ENCODE peak calls at places on chromosomes 16 and 17, in six cellular contexts. V is H9, U is IMR-90, B is H1, Y is neuronal stem cell, P is trophoblast cell. E is an unnamed sample.

GRCh38 chr17:41496803-41497484 is 7.2 kb upstream of the KRT36 start:
- DNase-seq in U (peak; percentile 83), B (peak; percentile 84), V (peak; percentile 96), Y (peak; percentile 21), P (peak; percentile 82), E (peak; percentile 81)

GRCh38 chr17:74465378-74466110 is 890 bp upstream of the CD300A start:
- DNase-seq in Y (no peak), V (no peak), B (no peak), P (no peak), U (no peak), E (no peak)

GRCh38 chr16:13093676-13094075 is 192.3 kb downstream of the SHISA9 start:
- DNase-seq in V (peak; percentile 56), P (no peak), U (no peak), Y (no peak), B (no peak), E (no peak)

GRCh38 chr16:60107467-60107866 is 1373.4 kb upstream of the GOT2 start:
- DNase-seq in P (no peak), V (no peak), U (no peak), B (no peak), Y (no peak), E (no peak)

GRCh38 chr16:65751622-65752598 is 614.6 kb upstream of the CDH5 start:
- DNase-seq in Y (no peak), B (no peak), V (no peak), P (no peak), U (no peak), E (no peak)

GRCh38 chr16:65838001-65838400 is 528.5 kb upstream of the CDH5 start:
- DNase-seq in P (no peak), V (no peak), U (no peak), B (no peak), Y (no peak), E (no peak)

GRCh38 chr17:75524971-75525805 is at the start of gene LLGL2:
- DNase-seq in B (peak; percentile 89), V (peak; percentile 96), U (peak; percentile 11), P (peak; percentile 96), Y (peak; percentile 84), E (peak; percentile 64)

GRCh38 chr17:252456-252855 is 71.0 kb upstream of the DOC2B start:
- DNase-seq in U (no peak), P (no peak), Y (no peak), B (no peak), V (no peak), E (no peak)

GRCh38 chr17:16923904-16924700 is 47.8 kb downstream of the TNFRSF13B start:
- DNase-seq in B (no peak), P (no peak), U (no peak), Y (no peak), V (peak; percentile 29), E (no peak)

GRCh38 chr17:47717261-47717697 is 15.8 kb upstream of the TBX21 start:
- DNase-seq in V (no peak), U (no peak), P (no peak), B (no peak), Y (no peak), E (no peak)

GRCh38 chr17:3892095-3892998 is 506 bp downstream of the CAMKK1 start:
- DNase-seq in P (peak; percentile 62), U (peak; percentile 66), V (peak; percentile 74), B (peak; percentile 77), Y (peak; percentile 57), E (peak; percentile 89)

GRCh38 chr17:82881900-82882714 is 42.3 kb upstream of the ZNF750 start:
- DNase-seq in V (no peak), P (peak; percentile 41), Y (no peak), U (no peak), B (no peak), E (no peak)

GRCh38 chr17:8463089-8463488 is 27.4 kb downstream of the NDEL1 start:
- DNase-seq in U (peak; percentile 13), Y (no peak), B (no peak), P (no peak), V (no peak), E (no peak)

GRCh38 chr16:84818133-84818532 is 1.7 kb upstream of the CRISPLD2 start:
- DNase-seq in Y (no peak), U (no peak), V (no peak), P (no peak), B (no peak), E (no peak)

GRCh38 chr17:69606142-69606800 is 191.8 kb downstream of the MAP2K6 start:
- DNase-seq in Y (no peak), P (no peak), U (no peak), V (no peak), B (no peak), E (no peak)

GRCh38 chr16:13696017-13696416 is 223.9 kb upstream of the ERCC4 start:
- DNase-seq in P (no peak), V (no peak), B (no peak), Y (no peak), U (no peak), E (no peak)

GRCh38 chr17:19331134-19331533 is 31.4 kb downstream of the B9D1 start:
- DNase-seq in P (peak; percentile 84), U (peak; percentile 92), Y (no peak), V (no peak), B (no peak), E (peak; percentile 77)

GRCh38 chr16:28931801-28932225 is at the start of gene CD19:
- DNase-seq in V (no peak), Y (no peak), B (no peak), U (no peak), P (no peak), E (no peak)

GRCh38 chr16:78770353-78771091 is 671.1 kb downstream of the WWOX start:
- DNase-seq in B (peak; percentile 95), V (peak; percentile 89), Y (peak; percentile 43), U (no peak), P (peak; percentile 81), E (peak; percentile 65)

GRCh38 chr16:56102159-56102798 is 89.0 kb upstream of the GNAO1 start:
- DNase-seq in B (no peak), P (no peak), U (no peak), Y (no peak), V (no peak), E (no peak)

GRCh38 chr16:81873221-81873620 is 94.1 kb downstream of the PLCG2 start:
- DNase-seq in U (no peak), Y (no peak), B (no peak), P (peak; percentile 52), V (no peak), E (no peak)

GRCh38 chr17:41002814-41003213 is 3.1 kb upstream of the KRTAP3-2 start:
- DNase-seq in Y (no peak), B (no peak), V (no peak), P (no peak), U (peak; percentile 17), E (no peak)

GRCh38 chr17:65975878-65976277 is 216.1 kb downstream of the CEP112 start:
- DNase-seq in V (no peak), Y (peak; percentile 17), B (no peak), U (no peak), P (peak; percentile 45), E (no peak)

GRCh38 chr17:72465191-72466024 is 344.6 kb downstream of the SOX9 start:
- DNase-seq in U (peak; percentile 97), P (peak; percentile 98), V (peak; percentile 44), Y (no peak), B (no peak), E (peak; percentile 90)

GRCh38 chr17:82204831-82205719 is 7.6 kb downstream of the CCDC57 start:
- DNase-seq in B (no peak), U (peak; percentile 85), P (peak; percentile 65), Y (no peak), V (no peak), E (peak; percentile 84)

GRCh38 chr16:1689853-1690252 is 11.8 kb downstream of the JPT2 start:
- DNase-seq in U (no peak), B (no peak), P (peak; percentile 82), V (no peak), Y (no peak), E (no peak)

GRCh38 chr16:1690810-1691209 is 12.7 kb downstream of the JPT2 start:
- DNase-seq in U (no peak), P (no peak), Y (no peak), V (no peak), B (no peak), E (no peak)

GRCh38 chr16:1687427-1688316 is 9.6 kb downstream of the JPT2 start:
- DNase-seq in V (no peak), P (peak; percentile 69), U (no peak), B (no peak), Y (no peak), E (no peak)

GRCh38 chr16:1691276-1691675 is 13.2 kb downstream of the JPT2 start:
- DNase-seq in P (peak; percentile 65), V (no peak), B (no peak), Y (no peak), U (peak; percentile 59), E (peak; percentile 28)

DNA sequence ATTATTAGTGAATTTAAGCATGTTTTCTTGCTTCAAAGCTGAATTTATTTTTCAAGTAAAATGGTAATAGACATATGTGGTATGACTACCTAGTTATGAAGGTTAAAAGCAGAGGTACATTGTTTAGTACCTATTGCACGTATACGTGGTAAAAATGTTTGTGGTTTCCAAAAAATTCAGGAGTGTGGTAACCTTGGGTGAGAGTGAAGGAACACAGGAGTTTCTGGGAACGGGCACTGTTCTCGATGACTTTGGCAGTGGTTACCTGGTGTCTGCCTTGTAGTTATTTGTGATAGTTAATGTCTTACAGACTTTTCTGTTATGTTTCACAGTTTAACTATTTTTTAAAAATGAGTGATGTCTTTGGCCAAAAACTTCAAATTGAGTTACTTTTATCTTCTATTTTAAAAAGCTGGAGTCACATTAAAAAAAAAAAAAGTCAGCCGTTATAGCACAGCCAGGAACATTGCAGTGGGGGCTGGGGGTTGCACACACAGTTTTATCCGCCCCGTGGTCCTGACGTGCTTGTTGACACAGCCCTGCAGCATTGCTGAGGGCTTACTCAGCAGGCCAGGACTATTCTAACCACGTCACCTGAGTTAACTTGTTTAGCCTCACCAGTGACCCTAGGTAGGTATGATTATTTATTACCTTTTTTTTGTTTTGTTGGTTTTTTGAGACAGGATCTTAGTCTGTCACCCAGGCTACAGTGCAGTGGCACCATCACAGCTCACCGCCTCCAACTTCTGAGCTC is 10.9 kb downstream of the JPT2 start:
- DNase-seq in B (no peak), P (peak; percentile 98), V (no peak), Y (no peak), U (no peak), E (peak; percentile 32)
- H3K9ac ChIP-seq in B (no peak overlapping the region), P (no peak overlapping the region), V (no peak overlapping the region), Y (no peak overlapping the region), U (no peak overlapping the region), E (no peak overlapping the region)

DNA sequence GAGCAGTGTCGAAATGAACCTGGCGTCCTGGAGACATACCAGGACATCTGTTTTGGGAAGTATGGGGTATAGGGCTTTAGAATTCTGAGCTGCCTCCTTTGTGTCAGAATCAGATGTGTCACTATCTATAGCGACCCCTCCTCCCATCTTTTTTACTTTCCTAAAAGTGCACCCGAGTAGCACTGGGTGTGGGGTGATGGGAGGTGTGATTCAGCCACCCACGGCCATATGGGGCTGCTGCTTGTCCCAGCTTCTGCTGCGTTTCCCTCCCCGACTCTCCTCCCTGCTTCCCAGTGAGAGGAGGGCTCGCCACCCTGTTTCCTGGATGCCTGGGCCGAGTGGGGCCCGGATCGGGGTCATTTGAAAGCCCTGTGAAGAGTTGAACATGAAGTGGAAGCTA is 638.6 kb upstream of the EEF2KMT start:
- DNase-seq in V (no peak), B (no peak), Y (no peak), U (no peak), P (no peak), E (no peak)
- H4K91ac ChIP-seq in V (no peak overlapping the region), B (no peak overlapping the region), Y (no peak overlapping the region), U (no peak overlapping the region), P (no peak overlapping the region), E (no peak overlapping the region)

GRCh38 chr17:77691216-77692085 is 267.1 kb upstream of the TNRC6C start:
- DNase-seq in V (peak; percentile 27), U (no peak), B (no peak), P (no peak), Y (no peak), E (no peak)
- H3K23ac ChIP-seq in V (no peak overlapping the region), U (no peak overlapping the region), B (no peak overlapping the region), P (no peak overlapping the region), Y (no peak overlapping the region), E (peak overlapping the region; percentile 28)

GRCh38 chr16:75378616-75379015 is 54.7 kb downstream of the CFDP1 start:
- DNase-seq in B (no peak), P (no peak), V (no peak), U (no peak), Y (no peak), E (no peak)
- H3K9ac ChIP-seq in B (no peak overlapping the region), P (no peak overlapping the region), V (no peak overlapping the region), U (no peak overlapping the region), Y (no peak overlapping the region), E (peak overlapping the region; percentile 88)

E was measured in mesenchymal stem cell.